ENCODE peak calls at places on chromosomes 7 and 10, in five cellular contexts. J is GM12878, L is fibroblast of lung, I is hepatocyte, Z is PC-9. Y is an unnamed sample. For H3K9me3, the result is how much of the 10 kb centered on the place peaks cover.

GRCh38 chr7:52634996-52635395 is 400.4 kb upstream of the POM121L12 start:
- DNase-seq in J (no peak), L (peak), I (peak), Z (no peak), Y (no peak)

GRCh38 chr7:602341-603141 is 82.9 kb upstream of the PDGFA start:
- DNase-seq in J (no peak), L (no peak), I (peak), Z (no peak), Y (no peak)

GRCh38 chr10:101807158-101807557 is 11.1 kb downstream of the OGA start:
- DNase-seq in J (no peak), L (no peak), I (no peak), Z (no peak), Y (no peak)

GRCh38 chr7:64114791-64115190 is 69.6 kb downstream of the ZNF727 start:
- DNase-seq in J (no peak), L (no peak), I (no peak), Z (no peak), Y (no peak)

GRCh38 chr10:48589266-48589665 is 15.6 kb downstream of the ARHGAP22 start:
- DNase-seq in J (no peak), L (peak), I (no peak), Z (no peak), Y (no peak)

GRCh38 chr7:32204361-32205018 is 134.3 kb upstream of the PDE1C start:
- DNase-seq in J (peak), L (peak), I (peak), Z (peak), Y (peak)

GRCh38 chr10:5658871-5659618 is 7.3 kb downstream of the ASB13 start:
- DNase-seq in J (no peak), L (no peak), I (peak), Z (no peak), Y (no peak)

GRCh38 chr7:16428672-16429071 is 7.3 kb upstream of the CRPPA start:
- DNase-seq in J (no peak), L (peak), I (no peak), Z (peak), Y (no peak)

GRCh38 chr7:43584200-43584586 is 1.3 kb downstream of the STK17A start:
- DNase-seq in J (no peak), L (peak), I (peak), Z (peak), Y (no peak)

GRCh38 chr7:132072873-132073272 is 503.4 kb downstream of the PLXNA4 start:
- DNase-seq in J (no peak), L (no peak), I (no peak), Z (no peak), Y (no peak)

GRCh38 chr10:78350286-78350685 is 316.6 kb downstream of the RPS24 start:
- DNase-seq in J (no peak), L (no peak), I (no peak), Z (no peak), Y (no peak)

GRCh38 chr7:78326870-78327269 is 528.3 kb downstream of the PHTF2 start:
- DNase-seq in J (no peak), L (peak), I (no peak), Z (peak), Y (no peak)

GRCh38 chr10:122638106-122638505 is 61.5 kb downstream of the C10orf120 start:
- DNase-seq in J (no peak), L (no peak), I (no peak), Z (no peak), Y (no peak)

GRCh38 chr7:124898523-124898922 is 31.1 kb downstream of the POT1 start:
- DNase-seq in J (no peak), L (no peak), I (no peak), Z (no peak), Y (no peak)

GRCh38 chr10:127922675-127923366 is 15.9 kb downstream of the PTPRE start:
- DNase-seq in J (no peak), L (peak), I (peak), Z (peak), Y (no peak)

GRCh38 chr10:17375936-17376584 is 78.3 kb downstream of the ST8SIA6 start:
- DNase-seq in J (no peak), L (no peak), I (no peak), Z (no peak), Y (no peak)

GRCh38 chr10:7424315-7424714 is 13.5 kb upstream of the SFMBT2 start:
- DNase-seq in J (no peak), L (no peak), I (peak), Z (no peak), Y (no peak)

GRCh38 chr10:120205368-120206018 is 251.5 kb upstream of the PLPP4 start:
- DNase-seq in J (no peak), L (no peak), I (no peak), Z (no peak), Y (no peak)

GRCh38 chr7:73810991-73811360 is 19.8 kb upstream of the CLDN4 start:
- DNase-seq in J (no peak), L (no peak), I (no peak), Z (no peak), Y (no peak)

GRCh38 chr7:22326181-22326580 is 30.8 kb downstream of the RAPGEF5 start:
- DNase-seq in J (no peak), L (no peak), I (no peak), Z (no peak), Y (no peak)

GRCh38 chr10:127041561-127041960 is 136.3 kb downstream of the DOCK1 start:
- DNase-seq in J (no peak), L (peak), I (no peak), Z (no peak), Y (no peak)

GRCh38 chr10:109280837-109281236 is 642.5 kb downstream of the XPNPEP1 start:
- DNase-seq in J (no peak), L (no peak), I (no peak), Z (no peak), Y (no peak)

GRCh38 chr7:157000047-157000726 is 10.3 kb downstream of the MNX1 start:
- DNase-seq in J (no peak), L (no peak), I (no peak), Z (no peak), Y (no peak)

GRCh38 chr10:4016214-4016740 is 231.3 kb upstream of the KLF6 start:
- DNase-seq in J (no peak), L (no peak), I (no peak), Z (no peak), Y (no peak)

GRCh38 chr10:30059209-30060107 is at the start of gene JCAD:
- DNase-seq in J (no peak), L (no peak), I (peak), Z (peak), Y (no peak)

GRCh38 chr10:118712930-118713634 is 41.7 kb downstream of the CACUL1 start:
- DNase-seq in J (no peak), L (no peak), I (no peak), Z (no peak), Y (no peak)

GRCh38 chr7:20607216-20607615 is 8.3 kb upstream of the ABCB5 start:
- DNase-seq in J (no peak), L (no peak), I (no peak), Z (no peak), Y (no peak)

GRCh38 chr7:41162612-41163011 is 540.3 kb downstream of the INHBA start:
- DNase-seq in J (no peak), L (peak), I (no peak), Z (no peak), Y (no peak)

GRCh38 chr10:3538850-3539531 is 246.0 kb downstream of the KLF6 start:
- DNase-seq in J (no peak), L (peak), I (peak), Z (peak), Y (no peak)

GRCh38 chr7:135650831-135651573 is 11.3 kb upstream of the STMP1 start:
- DNase-seq in J (no peak), L (peak), I (peak), Z (no peak), Y (no peak)

GRCh38 chr10:25015927-25016348 is at the start of gene ENKUR:
- DNase-seq in J (no peak), L (peak), I (peak), Z (peak), Y (no peak)

GRCh38 chr7:17434841-17435692 is 136.6 kb downstream of the AHR start:
- DNase-seq in J (no peak), L (no peak), I (no peak), Z (no peak), Y (no peak)

GRCh38 chr10:89929282-89930026 is 228.1 kb downstream of the KIF20B start:
- DNase-seq in J (peak), L (no peak), I (no peak), Z (no peak), Y (no peak)

GRCh38 chr7:45702751-45703150 is 128.6 kb downstream of the ADCY1 start:
- DNase-seq in J (no peak), L (no peak), I (no peak), Z (no peak), Y (no peak)

GRCh38 chr7:117800406-117800805 is 72.8 kb downstream of the CTTNBP2 start:
- DNase-seq in J (no peak), L (peak), I (no peak), Z (no peak), Y (no peak)

GRCh38 chr10:15141136-15142067 is 27.1 kb downstream of the NMT2 start:
- DNase-seq in J (peak), L (peak), I (no peak), Z (no peak), Y (no peak)

GRCh38 chr10:15140640-15141039 is 27.9 kb downstream of the NMT2 start:
- DNase-seq in J (no peak), L (no peak), I (no peak), Z (no peak), Y (no peak)

GRCh38 chr10:15136960-15137359 is 31.5 kb downstream of the NMT2 start:
- DNase-seq in J (no peak), L (no peak), I (no peak), Z (no peak), Y (no peak)

GRCh38 chr10:15136129-15136726 is 32.3 kb downstream of the NMT2 start:
- DNase-seq in J (no peak), L (no peak), I (no peak), Z (no peak), Y (no peak)

GRCh38 chr10:15137636-15138035 is 30.9 kb downstream of the NMT2 start:
- DNase-seq in J (no peak), L (peak), I (no peak), Z (no peak), Y (no peak)
- H3K4me3 ChIP-seq in J (no peak), L (no peak), I (no peak), Z (no peak), Y (no peak)

GRCh38 chr10:129960493-129961273 is 3.4 kb downstream of the EBF3 start:
- DNase-seq in J (no peak), L (no peak), I (no peak), Z (no peak), Y (no peak)
- TF ChIP-seq EZH2 in J (no peak), L (no peak), I (peak), Z (no peak), Y (no peak)

GRCh38 chr10:1361411-1362105 is 305.4 kb downstream of the WDR37 start:
- DNase-seq in J (no peak), L (no peak), I (no peak), Z (no peak), Y (no peak)

GRCh38 chr10:1362589-1363465 is 306.6 kb downstream of the WDR37 start:
- DNase-seq in J (no peak), L (no peak), I (no peak), Z (no peak), Y (no peak)

GRCh38 chr10:1364151-1364910 is 308.1 kb downstream of the WDR37 start:
- DNase-seq in J (no peak), L (no peak), I (no peak), Z (no peak), Y (no peak)

GRCh38 chr10:1365540-1366082 is 309.4 kb downstream of the WDR37 start:
- DNase-seq in J (no peak), L (no peak), I (no peak), Z (no peak), Y (no peak)

GRCh38 chr10:1363466-1364121 is 307.4 kb downstream of the WDR37 start:
- DNase-seq in J (no peak), L (no peak), I (no peak), Z (no peak), Y (no peak)
- H3K9me3 ChIP-seq in J (under half), L (under half), I (under half), Z (under half), Y (under half)

GRCh38 chr7:150737265-150738055 is at the start of gene GIMAP5:
- DNase-seq in J (no peak), L (no peak), I (no peak), Z (no peak), Y (no peak)
- H3K4me3 ChIP-seq in J (peak), L (no peak), I (no peak), Z (no peak), Y (no peak)

Y was measured in SK-N-MC.